ENCODE peak calls at places on chromosome 16, in five cellular contexts. One of them, this sample, is unnamed.

GRCh38 chr16:88700636-88701482 is 5.3 kb downstream of the RNF166 start:
- DNase-seq in Peyer's patch: peak
- DNase-seq in psoas muscle: peak
- DNase-seq in GM06990: peak
- DNase-seq in fibroblast of the aortic adventitia: peak
- DNase-seq in this sample: peak

GRCh38 chr16:75309899-75310430 is 58.5 kb upstream of the BCAR1 start:
- DNase-seq in fibroblast of the aortic adventitia: no peak
- DNase-seq in GM06990: no peak
- DNase-seq in Peyer's patch: no peak
- DNase-seq in psoas muscle: no peak
- DNase-seq in this sample: no peak

GRCh38 chr16:82684246-82684645 is 57.5 kb downstream of the CDH13 start:
- DNase-seq in GM06990: no peak
- DNase-seq in fibroblast of the aortic adventitia: no peak
- DNase-seq in psoas muscle: no peak
- DNase-seq in Peyer's patch: no peak
- DNase-seq in this sample: no peak

GRCh38 chr16:56848056-56848936 is 16.7 kb upstream of the SLC12A3 start:
- DNase-seq in GM06990: no peak
- DNase-seq in psoas muscle: peak
- DNase-seq in Peyer's patch: no peak
- DNase-seq in fibroblast of the aortic adventitia: peak
- DNase-seq in this sample: no peak

GRCh38 chr16:68643847-68644246 is 1.3 kb upstream of the CDH3 start:
- DNase-seq in fibroblast of the aortic adventitia: no peak
- DNase-seq in psoas muscle: no peak
- DNase-seq in Peyer's patch: no peak
- DNase-seq in GM06990: no peak
- DNase-seq in this sample: no peak

GRCh38 chr16:20166531-20167235 is 93.0 kb upstream of the GPR139 start:
- DNase-seq in fibroblast of the aortic adventitia: no peak
- DNase-seq in Peyer's patch: no peak
- DNase-seq in psoas muscle: no peak
- DNase-seq in GM06990: no peak
- DNase-seq in this sample: no peak

GRCh38 chr16:82231021-82231787 is 61.2 kb upstream of the MPHOSPH6 start:
- DNase-seq in psoas muscle: no peak
- DNase-seq in GM06990: no peak
- DNase-seq in Peyer's patch: no peak
- DNase-seq in fibroblast of the aortic adventitia: no peak
- DNase-seq in this sample: no peak

GRCh38 chr16:66900721-66901441 is 17.8 kb downstream of the CDH16 start:
- DNase-seq in psoas muscle: peak
- DNase-seq in fibroblast of the aortic adventitia: peak
- DNase-seq in Peyer's patch: no peak
- DNase-seq in GM06990: no peak
- DNase-seq in this sample: no peak

GRCh38 chr16:27529962-27530361 is 19.8 kb downstream of the GTF3C1 start:
- DNase-seq in fibroblast of the aortic adventitia: no peak
- DNase-seq in psoas muscle: no peak
- DNase-seq in Peyer's patch: no peak
- DNase-seq in GM06990: no peak
- DNase-seq in this sample: no peak

GRCh38 chr16:75086281-75086680 is 30.3 kb downstream of the LDHD start:
- DNase-seq in GM06990: no peak
- DNase-seq in Peyer's patch: no peak
- DNase-seq in fibroblast of the aortic adventitia: peak
- DNase-seq in psoas muscle: no peak
- DNase-seq in this sample: no peak

GRCh38 chr16:15460601-15461000 is 26.2 kb downstream of the BMERB1 start:
- DNase-seq in GM06990: no peak
- DNase-seq in Peyer's patch: no peak
- DNase-seq in psoas muscle: no peak
- DNase-seq in fibroblast of the aortic adventitia: no peak
- DNase-seq in this sample: no peak

GRCh38 chr16:54062361-54063346 is 223.9 kb downstream of the IRX3 start:
- DNase-seq in GM06990: no peak
- DNase-seq in Peyer's patch: no peak
- DNase-seq in fibroblast of the aortic adventitia: no peak
- DNase-seq in psoas muscle: no peak
- DNase-seq in this sample: no peak

GRCh38 chr16:23026777-23027362 is 122.4 kb downstream of the USP31 start:
- DNase-seq in fibroblast of the aortic adventitia: peak
- DNase-seq in Peyer's patch: no peak
- DNase-seq in psoas muscle: no peak
- DNase-seq in GM06990: no peak
- DNase-seq in this sample: no peak

GRCh38 chr16:68081796-68082567 is 3.2 kb upstream of the NFATC3 start:
- DNase-seq in fibroblast of the aortic adventitia: no peak
- DNase-seq in psoas muscle: no peak
- DNase-seq in Peyer's patch: peak
- DNase-seq in GM06990: no peak
- DNase-seq in this sample: no peak

GRCh38 chr16:81868057-81868748 is 89.1 kb downstream of the PLCG2 start:
- DNase-seq in GM06990: no peak
- DNase-seq in psoas muscle: no peak
- DNase-seq in fibroblast of the aortic adventitia: no peak
- DNase-seq in Peyer's patch: no peak
- DNase-seq in this sample: no peak

GRCh38 chr16:68229431-68230175 is 6.3 kb downstream of the ESRP2 start:
- DNase-seq in psoas muscle: no peak
- DNase-seq in Peyer's patch: peak
- DNase-seq in fibroblast of the aortic adventitia: peak
- DNase-seq in GM06990: no peak
- DNase-seq in this sample: peak

GRCh38 chr16:28205117-28205899 is 6.5 kb downstream of the XPO6 start:
- DNase-seq in psoas muscle: no peak
- DNase-seq in GM06990: no peak
- DNase-seq in fibroblast of the aortic adventitia: no peak
- DNase-seq in Peyer's patch: no peak
- DNase-seq in this sample: no peak

GRCh38 chr16:9526791-9527190 is 435.3 kb downstream of the HAPSTR1 start:
- DNase-seq in GM06990: no peak
- DNase-seq in fibroblast of the aortic adventitia: no peak
- DNase-seq in Peyer's patch: no peak
- DNase-seq in psoas muscle: no peak
- DNase-seq in this sample: no peak

GRCh38 chr16:2520784-2521577 is 810 bp downstream of the AMDHD2 start:
- DNase-seq in psoas muscle: peak
- DNase-seq in GM06990: peak
- DNase-seq in Peyer's patch: peak
- DNase-seq in fibroblast of the aortic adventitia: no peak
- DNase-seq in this sample: peak

GRCh38 chr16:68995011-68995504 is 110.4 kb upstream of the HAS3 start:
- DNase-seq in GM06990: no peak
- DNase-seq in fibroblast of the aortic adventitia: peak
- DNase-seq in Peyer's patch: no peak
- DNase-seq in psoas muscle: no peak
- DNase-seq in this sample: no peak

GRCh38 chr16:27244363-27244755 is 24.2 kb downstream of the NSMCE1 start:
- DNase-seq in psoas muscle: no peak
- DNase-seq in Peyer's patch: no peak
- DNase-seq in fibroblast of the aortic adventitia: no peak
- DNase-seq in GM06990: no peak
- DNase-seq in this sample: no peak

GRCh38 chr16:1815461-1815860 is 11.2 kb downstream of the HAGH start:
- DNase-seq in Peyer's patch: no peak
- DNase-seq in GM06990: no peak
- DNase-seq in fibroblast of the aortic adventitia: no peak
- DNase-seq in psoas muscle: no peak
- DNase-seq in this sample: no peak

GRCh38 chr16:2955779-2956565 is 8.1 kb upstream of the KREMEN2 start:
- DNase-seq in GM06990: peak
- DNase-seq in psoas muscle: no peak
- DNase-seq in fibroblast of the aortic adventitia: no peak
- DNase-seq in Peyer's patch: no peak
- DNase-seq in this sample: no peak

GRCh38 chr16:1498899-1499676 is 5.9 kb downstream of the TELO2 start:
- DNase-seq in Peyer's patch: no peak
- DNase-seq in GM06990: no peak
- DNase-seq in psoas muscle: peak
- DNase-seq in fibroblast of the aortic adventitia: no peak
- DNase-seq in this sample: no peak

GRCh38 chr16:50282955-50283631 is 16.7 kb downstream of the ADCY7 start:
- DNase-seq in GM06990: no peak
- DNase-seq in fibroblast of the aortic adventitia: no peak
- DNase-seq in psoas muscle: no peak
- DNase-seq in Peyer's patch: no peak
- DNase-seq in this sample: no peak

GRCh38 chr16:50267651-50268050 is 1.3 kb downstream of the ADCY7 start:
- DNase-seq in GM06990: no peak
- DNase-seq in Peyer's patch: no peak
- DNase-seq in psoas muscle: peak
- DNase-seq in fibroblast of the aortic adventitia: no peak
- DNase-seq in this sample: no peak

GRCh38 chr16:55297062-55297909 is 26.7 kb upstream of the IRX6 start:
- DNase-seq in fibroblast of the aortic adventitia: peak
- DNase-seq in GM06990: no peak
- DNase-seq in Peyer's patch: no peak
- DNase-seq in psoas muscle: peak
- DNase-seq in this sample: no peak

GRCh38 chr16:87326151-87326571 is 9.0 kb upstream of the C16orf95 start:
- DNase-seq in fibroblast of the aortic adventitia: no peak
- DNase-seq in Peyer's patch: no peak
- DNase-seq in GM06990: no peak
- DNase-seq in psoas muscle: peak
- DNase-seq in this sample: no peak

GRCh38 chr16:81524382-81524781 is 79.8 kb downstream of the CMIP start:
- DNase-seq in fibroblast of the aortic adventitia: no peak
- DNase-seq in GM06990: no peak
- DNase-seq in Peyer's patch: no peak
- DNase-seq in psoas muscle: peak
- DNase-seq in this sample: no peak

GRCh38 chr16:86874141-86874540 is 295.8 kb downstream of the FOXL1 start:
- DNase-seq in GM06990: no peak
- DNase-seq in Peyer's patch: no peak
- DNase-seq in psoas muscle: no peak
- DNase-seq in fibroblast of the aortic adventitia: no peak
- DNase-seq in this sample: peak

GRCh38 chr16:5903153-5903552 is 805.6 kb upstream of the EEF2KMT start:
- DNase-seq in psoas muscle: no peak
- DNase-seq in Peyer's patch: no peak
- DNase-seq in fibroblast of the aortic adventitia: no peak
- DNase-seq in GM06990: no peak
- DNase-seq in this sample: no peak

GRCh38 chr16:49986351-49987124 is 38.5 kb upstream of the CNEP1R1 start:
- DNase-seq in GM06990: no peak
- DNase-seq in fibroblast of the aortic adventitia: peak
- DNase-seq in Peyer's patch: no peak
- DNase-seq in psoas muscle: no peak
- DNase-seq in this sample: no peak

GRCh38 chr16:15445450-15445849 is 11.1 kb downstream of the BMERB1 start:
- DNase-seq in Peyer's patch: no peak
- DNase-seq in GM06990: no peak
- DNase-seq in fibroblast of the aortic adventitia: no peak
- DNase-seq in psoas muscle: no peak
- DNase-seq in this sample: no peak

GRCh38 chr16:17359778-17360177 is 111.0 kb downstream of the XYLT1 start:
- DNase-seq in psoas muscle: no peak
- DNase-seq in fibroblast of the aortic adventitia: peak
- DNase-seq in Peyer's patch: no peak
- DNase-seq in GM06990: no peak
- DNase-seq in this sample: no peak

GRCh38 chr16:14071576-14072271 is 605 bp downstream of the MRTFB start:
- DNase-seq in psoas muscle: no peak
- DNase-seq in fibroblast of the aortic adventitia: no peak
- DNase-seq in Peyer's patch: no peak
- DNase-seq in GM06990: no peak
- DNase-seq in this sample: peak

GRCh38 chr16:72995151-72995881 is 52.6 kb downstream of the ZFHX3 start:
- DNase-seq in Peyer's patch: no peak
- DNase-seq in psoas muscle: no peak
- DNase-seq in fibroblast of the aortic adventitia: no peak
- DNase-seq in GM06990: no peak
- DNase-seq in this sample: no peak
- TF ChIP-seq CTCF in Peyer's patch: peak
- TF ChIP-seq CTCF in psoas muscle: peak
- TF ChIP-seq CTCF in fibroblast of the aortic adventitia: peak
- TF ChIP-seq CTCF in GM06990: peak
- TF ChIP-seq CTCF in this sample: peak

GRCh38 chr16:10547708-10548107 is 32.7 kb downstream of the EMP2 start:
- DNase-seq in GM06990: no peak
- DNase-seq in Peyer's patch: no peak
- DNase-seq in fibroblast of the aortic adventitia: no peak
- DNase-seq in psoas muscle: no peak
- DNase-seq in this sample: no peak

GRCh38 chr16:10539793-10540192 is 40.6 kb downstream of the EMP2 start:
- DNase-seq in GM06990: no peak
- DNase-seq in Peyer's patch: no peak
- DNase-seq in psoas muscle: no peak
- DNase-seq in fibroblast of the aortic adventitia: no peak
- DNase-seq in this sample: no peak

GRCh38 chr16:10541396-10541795 is 39.0 kb downstream of the EMP2 start:
- DNase-seq in Peyer's patch: no peak
- DNase-seq in fibroblast of the aortic adventitia: no peak
- DNase-seq in psoas muscle: no peak
- DNase-seq in GM06990: no peak
- DNase-seq in this sample: no peak

GRCh38 chr16:10539256-10539655 is 41.1 kb downstream of the EMP2 start:
- DNase-seq in fibroblast of the aortic adventitia: no peak
- DNase-seq in Peyer's patch: no peak
- DNase-seq in GM06990: no peak
- DNase-seq in psoas muscle: no peak
- DNase-seq in this sample: no peak

GRCh38 chr16:10543231-10543630 is 37.2 kb downstream of the EMP2 start:
- DNase-seq in fibroblast of the aortic adventitia: no peak
- DNase-seq in psoas muscle: no peak
- DNase-seq in Peyer's patch: no peak
- DNase-seq in GM06990: no peak
- DNase-seq in this sample: no peak
- TF ChIP-seq CTCF in fibroblast of the aortic adventitia: no peak
- TF ChIP-seq CTCF in psoas muscle: no peak
- TF ChIP-seq CTCF in Peyer's patch: no peak
- TF ChIP-seq CTCF in GM06990: no peak
- TF ChIP-seq CTCF in this sample: no peak

DNA sequence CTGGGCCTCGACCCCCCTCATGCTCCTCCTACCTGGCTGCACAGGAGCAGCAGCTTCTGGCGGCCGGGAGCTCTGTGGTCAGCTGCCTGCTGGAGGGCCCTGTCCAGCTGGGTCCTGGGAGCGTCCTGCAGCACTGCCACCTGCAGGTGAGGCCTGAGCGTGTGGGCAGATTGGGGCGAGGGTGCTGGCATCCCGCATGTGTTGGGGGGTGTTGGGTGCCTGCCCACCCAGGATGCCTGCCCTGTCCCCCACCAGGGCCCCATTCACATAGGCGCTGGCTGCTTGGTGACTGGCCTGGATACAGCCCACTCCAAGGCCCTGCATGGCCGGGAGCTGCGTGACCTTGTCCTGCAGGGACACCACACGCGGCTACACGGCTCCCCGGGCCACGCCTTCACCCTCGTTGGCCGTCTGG is 16.5 kb downstream of the FCSK start:
- DNase-seq in GM06990: no peak
- DNase-seq in psoas muscle: no peak
- DNase-seq in Peyer's patch: no peak
- DNase-seq in fibroblast of the aortic adventitia: peak
- DNase-seq in this sample: no peak
- TF ChIP-seq CTCF in GM06990: peak
- TF ChIP-seq CTCF in psoas muscle: peak
- TF ChIP-seq CTCF in Peyer's patch: peak
- TF ChIP-seq CTCF in fibroblast of the aortic adventitia: peak
- TF ChIP-seq CTCF in this sample: peak

GRCh38 chr16:46688101-46688656 is 799 bp downstream of the VPS35 start:
- DNase-seq in psoas muscle: peak
- DNase-seq in Peyer's patch: peak
- DNase-seq in fibroblast of the aortic adventitia: peak
- DNase-seq in GM06990: no peak
- DNase-seq in this sample: no peak
- TF ChIP-seq CTCF in psoas muscle: no peak
- TF ChIP-seq CTCF in Peyer's patch: no peak
- TF ChIP-seq CTCF in fibroblast of the aortic adventitia: no peak
- TF ChIP-seq CTCF in GM06990: no peak
- TF ChIP-seq CTCF in this sample: peak